ENCODE peak calls at places on chromosomes 7 and 10, in nine cellular contexts. R is ascending aorta, K is aorta, J is A673, S is endothelial cell of umbilical vein, A is left lung, B is cardiac muscle cell, Q is tibial artery, V is pancreas. G is an unnamed sample. For H3K4me1, H3K27me3 and H3K9me3, the result is how much of the 10 kb centered on the place peaks cover.

GRCh38 chr7:93148135-93148534 is at the start of gene SAMD9L:
- DNase-seq in R (no peak), K (no peak), J (no peak), S (peak), A (no peak), B (no peak), Q (no peak), V (no peak), G (peak)

GRCh38 chr7:51269321-51269720 is 47.3 kb downstream of the COBL start:
- DNase-seq in R (no peak), K (no peak), J (no peak), S (no peak), A (no peak), B (no peak), Q (no peak), V (no peak), G (no peak)

GRCh38 chr10:78685466-78686163 is 383.2 kb upstream of the ZMIZ1 start:
- DNase-seq in R (no peak), K (no peak), J (no peak), S (no peak), A (no peak), B (no peak), Q (no peak), V (no peak), G (no peak)

GRCh38 chr10:129531969-129532660 is 65.1 kb downstream of the MGMT start:
- DNase-seq in R (no peak), K (no peak), J (no peak), S (no peak), A (no peak), B (no peak), Q (no peak), V (no peak), G (no peak)

GRCh38 chr10:60905580-60905979 is 38.4 kb downstream of the RHOBTB1 start:
- DNase-seq in R (no peak), K (peak), J (no peak), S (peak), A (no peak), B (no peak), Q (peak), V (no peak), G (no peak)

GRCh38 chr10:100174699-100175677 is 10.8 kb downstream of the ERLIN1 start:
- DNase-seq in R (no peak), K (no peak), J (no peak), S (no peak), A (no peak), B (no peak), Q (no peak), V (no peak), G (no peak)

GRCh38 chr10:100345570-100346330 is 1.3 kb upstream of the SCD start:
- DNase-seq in R (no peak), K (no peak), J (no peak), S (no peak), A (no peak), B (peak), Q (no peak), V (no peak), G (no peak)

GRCh38 chr7:81036041-81036440 is 117.2 kb upstream of the SEMA3C start:
- DNase-seq in R (no peak), K (no peak), J (no peak), S (no peak), A (no peak), B (no peak), Q (no peak), V (no peak), G (no peak)

GRCh38 chr10:77301305-77301730 is 336.3 kb downstream of the KCNMA1 start:
- DNase-seq in R (no peak), K (no peak), J (no peak), S (peak), A (no peak), B (no peak), Q (no peak), V (no peak), G (no peak)

GRCh38 chr7:28419717-28420116 is 7.4 kb downstream of the CREB5 start:
- DNase-seq in R (no peak), K (no peak), J (no peak), S (no peak), A (no peak), B (no peak), Q (no peak), V (no peak), G (no peak)

GRCh38 chr10:119654540-119654939 is 3.4 kb downstream of the BAG3 start:
- DNase-seq in R (no peak), K (peak), J (peak), S (peak), A (peak), B (no peak), Q (peak), V (no peak), G (no peak)

GRCh38 chr7:33157311-33157710 is 27.9 kb downstream of the BBS9 start:
- DNase-seq in R (no peak), K (no peak), J (peak), S (no peak), A (no peak), B (no peak), Q (no peak), V (no peak), G (no peak)

DNA sequence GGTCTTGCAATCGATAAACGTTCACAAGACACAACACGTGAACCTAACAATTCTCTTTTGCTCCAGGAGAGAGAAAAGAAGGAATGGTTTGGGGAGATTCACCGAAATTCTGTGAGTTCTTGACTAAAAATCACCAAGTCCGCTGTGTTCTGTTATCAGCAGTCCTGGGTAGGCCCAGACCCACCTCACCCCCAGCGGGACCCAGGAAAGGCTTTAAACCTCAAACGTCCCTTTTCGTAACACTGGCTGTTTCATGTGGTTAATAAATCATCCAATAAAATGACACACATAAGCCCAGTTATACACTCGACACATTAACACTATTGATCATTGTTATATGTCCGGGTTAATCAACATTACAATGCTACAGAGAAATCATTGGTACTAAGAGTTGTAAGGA is 25.2 kb downstream of the DIP2C start:
- DNase-seq in R (no peak), K (no peak), J (no peak), S (no peak), A (no peak), B (no peak), Q (no peak), V (no peak), G (no peak)
- H3K4me1 ChIP-seq in R (under half), K (under half), J (under half), S (under half), A (under half), B (under half), Q (under half), V (under half), G (under half)

DNA sequence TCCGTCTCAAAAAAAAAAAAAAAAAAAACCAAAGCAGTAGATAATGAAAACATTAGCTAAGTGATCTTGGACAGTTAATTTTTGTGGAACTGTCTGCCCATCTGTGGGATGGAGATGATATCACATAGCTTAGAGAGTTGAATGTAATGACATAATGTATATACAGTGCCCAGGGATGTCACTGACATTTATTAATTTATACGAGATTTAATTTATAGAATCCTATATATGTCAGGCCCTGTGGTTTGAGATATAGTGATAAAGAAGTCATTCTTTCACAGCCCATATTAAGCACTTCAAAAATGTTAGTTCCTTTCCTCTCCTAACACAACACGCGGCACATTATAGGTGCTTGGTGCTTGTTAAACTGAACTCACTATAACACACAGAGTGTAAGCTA is 4.0 kb downstream of the ENO4 start:
- DNase-seq in R (no peak), K (no peak), J (no peak), S (no peak), A (no peak), B (no peak), Q (no peak), V (no peak), G (no peak)
- H3K27me3 ChIP-seq in R (under half), K (under half), J (under half), S (under half), A (under half), B (under half), Q (under half), V (under half), G (under half)

GRCh38 chr7:64078699-64078994 is 33.4 kb downstream of the ZNF727 start:
- DNase-seq in R (no peak), K (no peak), J (no peak), S (no peak), A (no peak), B (no peak), Q (no peak), V (no peak), G (no peak)
- H3K9me3 ChIP-seq in R (half or more), K (under half), J (half or more), S (under half), A (half or more), B (under half), Q (half or more), V (under half), G (half or more)

GRCh38 chr10:49184642-49185111 is 3.5 kb downstream of the TMEM273 start:
- DNase-seq in R (no peak), K (no peak), J (no peak), S (no peak), A (no peak), B (no peak), Q (no peak), V (no peak), G (no peak)

GRCh38 chr10:49185213-49185612 is 3.0 kb downstream of the TMEM273 start:
- DNase-seq in R (no peak), K (no peak), J (no peak), S (no peak), A (no peak), B (no peak), Q (no peak), V (no peak), G (no peak)

GRCh38 chr10:49183596-49184542 is 4.3 kb downstream of the TMEM273 start:
- DNase-seq in R (no peak), K (no peak), J (no peak), S (peak), A (peak), B (no peak), Q (no peak), V (no peak), G (peak)

GRCh38 chr10:49179699-49180511 is 8.3 kb downstream of the TMEM273 start:
- DNase-seq in R (no peak), K (no peak), J (no peak), S (no peak), A (peak), B (no peak), Q (peak), V (no peak), G (no peak)

DNA sequence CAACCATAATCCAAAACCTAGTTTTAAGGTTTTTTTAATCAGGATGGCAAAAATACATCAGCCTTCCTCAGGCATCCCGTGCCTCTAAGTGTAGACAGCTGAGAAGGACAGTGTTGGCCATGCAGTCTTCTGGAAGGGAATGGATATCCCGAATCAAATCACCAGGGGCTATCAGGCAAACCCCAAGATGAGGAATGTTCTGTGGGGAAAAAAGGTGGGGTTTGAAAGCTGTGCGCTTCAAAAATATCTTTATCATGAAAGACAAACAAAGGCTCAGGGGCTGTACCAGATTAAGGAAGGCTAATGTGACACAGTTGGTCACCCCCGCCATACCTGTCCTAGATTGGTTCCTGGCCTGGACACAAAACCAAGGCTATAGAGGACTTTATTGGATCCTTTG is 5.4 kb downstream of the TMEM273 start:
- DNase-seq in R (no peak), K (no peak), J (no peak), S (no peak), A (no peak), B (no peak), Q (no peak), V (no peak), G (no peak)
- H3K4me1 ChIP-seq in R (under half), K (under half), J (under half), S (under half), A (under half), B (under half), Q (under half), V (under half), G (under half)

G was measured in Karpas-422.